ENCODE peak calls at places on chromosome 15, in six cellular contexts. D is AG09309, Y is lower leg skin, L is fibroblast of lung, V is right lobe of liver, C is fibroblast of the aortic adventitia. K is an unnamed sample.

GRCh38 chr15:48040166-48040817 is 80.5 kb upstream of the SLC24A5 start:
- DNase-seq in D (peak; percentile 4), L (peak; percentile 44), C (no peak), Y (no peak), V (no peak), K (peak; percentile 28)

GRCh38 chr15:74253276-74253921 is 17.3 kb downstream of the CCDC33 start:
- DNase-seq in D (no peak), V (no peak), L (no peak), Y (no peak), C (peak; percentile 18), K (no peak)

GRCh38 chr15:75229191-75230015 is 27.7 kb downstream of the C15orf39 start:
- DNase-seq in L (no peak), D (peak; percentile 2), V (no peak), C (peak; percentile 21), Y (no peak), K (no peak)

GRCh38 chr15:98778960-98779359 is 130.6 kb downstream of the IGF1R start:
- DNase-seq in D (no peak), C (no peak), L (no peak), V (no peak), Y (no peak), K (no peak)

GRCh38 chr15:74793135-74794028 is 11.5 kb downstream of the CSK start:
- DNase-seq in V (no peak), Y (peak; percentile 86), L (no peak), C (no peak), D (no peak), K (no peak)

GRCh38 chr15:101020945-101021344 is 101.8 kb downstream of the LRRK1 start:
- DNase-seq in V (no peak), L (no peak), Y (peak; percentile 17), C (no peak), D (no peak), K (no peak)

GRCh38 chr15:71199384-71200351 is 84.4 kb downstream of the THSD4 start:
- DNase-seq in C (no peak), D (no peak), Y (peak; percentile 36), V (no peak), L (no peak), K (no peak)

GRCh38 chr15:78203346-78204225 is 30.8 kb downstream of the ACSBG1 start:
- DNase-seq in D (no peak), Y (peak; percentile 78), V (no peak), L (no peak), C (no peak), K (no peak)

GRCh38 chr15:90211440-90212168 is 10.5 kb downstream of the SEMA4B start:
- DNase-seq in C (peak; percentile 65), Y (peak; percentile 89), V (no peak), L (peak; percentile 52), D (no peak), K (no peak)

GRCh38 chr15:95292790-95293450 is 1037.6 kb upstream of the NR2F2 start:
- DNase-seq in V (no peak), C (no peak), L (peak; percentile 36), Y (no peak), D (no peak), K (no peak)

GRCh38 chr15:95286911-95287769 is 1043.4 kb upstream of the NR2F2 start:
- DNase-seq in L (peak; percentile 39), V (no peak), D (no peak), Y (no peak), C (no peak), K (no peak)

GRCh38 chr15:95291878-95292472 is 1038.5 kb upstream of the NR2F2 start:
- DNase-seq in Y (no peak), D (no peak), C (peak; percentile 47), V (no peak), L (peak; percentile 74), K (no peak)

GRCh38 chr15:95287774-95288173 is 1042.7 kb upstream of the NR2F2 start:
- DNase-seq in L (peak; percentile 67), Y (no peak), C (no peak), D (no peak), V (no peak), K (no peak)

DNA sequence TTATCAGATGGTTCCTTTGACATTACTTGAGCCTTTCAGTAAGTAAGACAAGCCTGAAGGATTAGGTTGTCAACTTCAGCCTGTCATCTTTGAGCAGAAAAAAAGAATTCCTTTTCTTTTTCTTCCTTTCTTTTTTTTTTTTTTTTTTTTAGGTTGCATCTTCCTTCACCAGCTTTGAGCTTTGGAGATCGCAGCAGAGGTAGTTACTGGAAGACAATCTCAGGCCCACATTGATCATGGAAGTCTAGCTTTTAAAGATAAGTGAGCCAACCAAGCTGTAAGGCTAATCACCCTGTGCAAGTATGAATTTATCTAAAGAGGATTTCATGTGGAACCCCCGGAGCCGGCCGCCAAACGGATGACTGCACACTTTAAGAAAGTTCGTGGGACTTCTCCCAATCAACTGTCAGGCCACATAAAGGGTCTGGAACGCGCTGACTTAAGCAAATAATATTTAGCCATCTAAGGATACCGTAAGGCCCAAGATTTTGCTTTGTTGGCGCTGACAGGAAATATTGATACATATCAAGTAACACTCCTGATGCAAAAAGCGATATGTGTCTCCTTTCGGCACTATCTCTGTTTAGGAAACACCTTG is 1040.0 kb upstream of the NR2F2 start:
- DNase-seq in V (no peak), L (peak; percentile 50), Y (no peak), D (no peak), C (no peak), K (no peak)
- H3K4me3 ChIP-seq in V (no peak overlapping the region), L (no peak overlapping the region), Y (no peak overlapping the region), D (no peak overlapping the region), C (no peak overlapping the region), K (no peak overlapping the region)

GRCh38 chr15:40082195-40082868 is 26.3 kb downstream of the BMF start:
- DNase-seq in Y (no peak), V (no peak), D (no peak), C (no peak), L (no peak), K (no peak)
- H3K4me3 ChIP-seq in Y (no peak overlapping the region), V (peak overlapping the region; percentile 23), D (no peak overlapping the region), C (no peak overlapping the region), L (peak overlapping the region; percentile 54), K (no peak overlapping the region)

GRCh38 chr15:24878153-24878552 is 76.6 kb upstream of the SNRPN start:
- DNase-seq in C (peak; percentile 11), Y (no peak), L (peak; percentile 70), V (no peak), D (no peak), K (no peak)

GRCh38 chr15:24877174-24877573 is 77.6 kb upstream of the SNRPN start:
- DNase-seq in D (no peak), Y (no peak), L (peak; percentile 16), C (no peak), V (no peak), K (no peak)

GRCh38 chr15:24886538-24886937 is 68.2 kb upstream of the SNRPN start:
- DNase-seq in V (no peak), C (no peak), Y (no peak), D (no peak), L (no peak), K (no peak)

GRCh38 chr15:24879492-24879891 is 75.3 kb upstream of the SNRPN start:
- DNase-seq in L (no peak), Y (no peak), C (no peak), V (no peak), D (no peak), K (no peak)

GRCh38 chr15:24880663-24881062 is 74.1 kb upstream of the SNRPN start:
- DNase-seq in C (no peak), Y (no peak), V (no peak), D (no peak), L (no peak), K (no peak)
- H3K4me3 ChIP-seq in C (no peak overlapping the region), Y (no peak overlapping the region), V (no peak overlapping the region), D (no peak overlapping the region), L (no peak overlapping the region), K (no peak overlapping the region)

GRCh38 chr15:64045106-64045435 is 1.2 kb downstream of the DAPK2 start:
- DNase-seq in Y (no peak), V (no peak), D (no peak), C (no peak), L (no peak), K (no peak)
- H3K4me3 ChIP-seq in Y (no peak overlapping the region), V (no peak overlapping the region), D (no peak overlapping the region), C (no peak overlapping the region), L (peak overlapping the region; percentile 65), K (no peak overlapping the region)

DNA sequence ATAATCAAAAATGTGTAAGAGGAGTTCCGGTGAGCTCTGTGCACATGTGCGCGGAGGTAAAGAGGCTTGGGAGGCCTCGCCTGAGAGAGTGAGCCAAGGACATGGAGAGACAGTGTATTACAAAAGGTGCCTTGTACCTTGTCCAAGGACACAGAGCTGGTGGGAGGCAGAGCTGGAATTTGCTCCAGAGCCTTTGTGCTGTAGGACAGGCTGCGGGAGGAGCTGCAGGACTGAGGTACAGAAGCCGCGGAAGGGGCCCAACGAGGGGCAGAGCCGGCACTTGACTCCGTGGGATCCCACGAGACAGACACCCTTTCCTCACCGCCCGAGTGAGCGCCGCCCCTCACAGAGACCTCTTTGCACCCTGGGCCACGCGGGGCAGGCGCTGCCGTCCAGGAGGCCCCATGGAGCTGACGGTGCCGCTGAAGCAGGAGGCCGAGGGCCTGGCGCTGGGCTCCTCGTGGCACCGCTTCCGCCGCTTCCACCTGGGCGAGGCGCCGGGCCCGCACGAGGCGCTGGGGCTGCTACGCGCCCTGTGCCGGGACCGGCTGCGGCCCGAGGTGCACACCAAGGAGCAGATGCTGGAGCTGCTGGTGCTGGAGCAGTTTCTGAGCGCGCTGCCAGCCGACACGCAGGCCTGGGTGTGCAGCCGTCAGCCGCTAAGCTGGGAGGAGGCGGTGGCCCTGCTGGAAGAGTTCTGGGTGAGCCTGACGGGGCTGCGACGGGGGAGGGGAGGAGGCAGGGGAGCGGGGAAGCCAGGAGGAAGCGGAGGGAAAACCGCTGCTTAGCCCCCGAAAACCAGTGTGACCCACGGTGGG is 68.7 kb downstream of the SLTM start:
- DNase-seq in V (peak; percentile 66), D (no peak), Y (no peak), C (peak; percentile 25), L (peak; percentile 32), K (no peak)
- H3K4me3 ChIP-seq in V (peak overlapping the region; percentile 36), D (no peak overlapping the region), Y (peak overlapping the region; percentile 17), C (peak overlapping the region; percentile 48), L (peak overlapping the region; percentile 41), K (peak overlapping the region; percentile 2)

K was measured in skeletal muscle cell.